ENCODE peak calls at places on chromosomes 12 and 14, in ten cellular contexts. One of them, this sample, is unnamed.

GRCh38 chr14:53902307-53902706 is 54.3 kb downstream of the BMP4 start:
- DNase-seq in frontal cortex: no peak
- DNase-seq in esophagus squamous epithelium: no peak
- DNase-seq in activated T-cell treated with anti-CD3 and anti-CD28 coated beads for 1 hour: no peak
- DNase-seq in omental fat pad: no peak
- DNase-seq in cardiac muscle cell: no peak
- DNase-seq in tibial artery: no peak
- DNase-seq in heart left ventricle: no peak
- DNase-seq in CD8-positive, alpha-beta T cell: no peak
- DNase-seq in cardiac fibroblast: no peak
- DNase-seq in this sample: no peak

GRCh38 chr12:47376937-47377336 is 297.2 kb upstream of the AMIGO2 start:
- DNase-seq in cardiac fibroblast: no peak
- DNase-seq in CD8-positive, alpha-beta T cell: no peak
- DNase-seq in activated T-cell treated with anti-CD3 and anti-CD28 coated beads for 1 hour: no peak
- DNase-seq in tibial artery: no peak
- DNase-seq in frontal cortex: no peak
- DNase-seq in heart left ventricle: no peak
- DNase-seq in omental fat pad: no peak
- DNase-seq in cardiac muscle cell: peak
- DNase-seq in esophagus squamous epithelium: no peak
- DNase-seq in this sample: no peak

GRCh38 chr14:104558231-104559042 is 21.1 kb upstream of the C14orf180 start:
- DNase-seq in tibial artery: no peak
- DNase-seq in esophagus squamous epithelium: no peak
- DNase-seq in frontal cortex: no peak
- DNase-seq in cardiac fibroblast: no peak
- DNase-seq in CD8-positive, alpha-beta T cell: no peak
- DNase-seq in omental fat pad: no peak
- DNase-seq in heart left ventricle: peak
- DNase-seq in activated T-cell treated with anti-CD3 and anti-CD28 coated beads for 1 hour: no peak
- DNase-seq in cardiac muscle cell: no peak
- DNase-seq in this sample: no peak

GRCh38 chr14:34179723-34180122 is 228.8 kb upstream of the EGLN3 start:
- DNase-seq in activated T-cell treated with anti-CD3 and anti-CD28 coated beads for 1 hour: no peak
- DNase-seq in cardiac fibroblast: no peak
- DNase-seq in frontal cortex: no peak
- DNase-seq in heart left ventricle: no peak
- DNase-seq in tibial artery: no peak
- DNase-seq in omental fat pad: no peak
- DNase-seq in CD8-positive, alpha-beta T cell: no peak
- DNase-seq in esophagus squamous epithelium: no peak
- DNase-seq in cardiac muscle cell: no peak
- DNase-seq in this sample: no peak

GRCh38 chr12:111429760-111430417 is 24.2 kb downstream of the SH2B3 start:
- DNase-seq in cardiac muscle cell: no peak
- DNase-seq in cardiac fibroblast: no peak
- DNase-seq in frontal cortex: no peak
- DNase-seq in heart left ventricle: no peak
- DNase-seq in esophagus squamous epithelium: no peak
- DNase-seq in tibial artery: no peak
- DNase-seq in CD8-positive, alpha-beta T cell: peak
- DNase-seq in activated T-cell treated with anti-CD3 and anti-CD28 coated beads for 1 hour: peak
- DNase-seq in omental fat pad: no peak
- DNase-seq in this sample: no peak

GRCh38 chr12:128792398-128792797 is 31.4 kb downstream of the SLC15A4 start:
- DNase-seq in heart left ventricle: peak
- DNase-seq in cardiac fibroblast: no peak
- DNase-seq in cardiac muscle cell: no peak
- DNase-seq in esophagus squamous epithelium: no peak
- DNase-seq in tibial artery: no peak
- DNase-seq in frontal cortex: no peak
- DNase-seq in activated T-cell treated with anti-CD3 and anti-CD28 coated beads for 1 hour: no peak
- DNase-seq in CD8-positive, alpha-beta T cell: no peak
- DNase-seq in omental fat pad: no peak
- DNase-seq in this sample: no peak

GRCh38 chr12:92233346-92234015 is 87.8 kb upstream of the BTG1 start:
- DNase-seq in esophagus squamous epithelium: no peak
- DNase-seq in activated T-cell treated with anti-CD3 and anti-CD28 coated beads for 1 hour: no peak
- DNase-seq in omental fat pad: no peak
- DNase-seq in CD8-positive, alpha-beta T cell: no peak
- DNase-seq in heart left ventricle: no peak
- DNase-seq in cardiac fibroblast: no peak
- DNase-seq in frontal cortex: no peak
- DNase-seq in tibial artery: no peak
- DNase-seq in cardiac muscle cell: no peak
- DNase-seq in this sample: no peak

GRCh38 chr12:19547258-19547657 is 108.0 kb downstream of the AEBP2 start:
- DNase-seq in cardiac muscle cell: peak
- DNase-seq in esophagus squamous epithelium: no peak
- DNase-seq in tibial artery: no peak
- DNase-seq in frontal cortex: no peak
- DNase-seq in omental fat pad: no peak
- DNase-seq in cardiac fibroblast: peak
- DNase-seq in activated T-cell treated with anti-CD3 and anti-CD28 coated beads for 1 hour: no peak
- DNase-seq in heart left ventricle: no peak
- DNase-seq in CD8-positive, alpha-beta T cell: no peak
- DNase-seq in this sample: no peak

GRCh38 chr12:64236549-64236948 is 14.5 kb upstream of the KICS2 start:
- DNase-seq in cardiac fibroblast: peak
- DNase-seq in cardiac muscle cell: peak
- DNase-seq in tibial artery: no peak
- DNase-seq in frontal cortex: no peak
- DNase-seq in heart left ventricle: no peak
- DNase-seq in omental fat pad: no peak
- DNase-seq in CD8-positive, alpha-beta T cell: no peak
- DNase-seq in activated T-cell treated with anti-CD3 and anti-CD28 coated beads for 1 hour: no peak
- DNase-seq in esophagus squamous epithelium: no peak
- DNase-seq in this sample: no peak

GRCh38 chr14:87230726-87231125 is 762.3 kb downstream of the GALC start:
- DNase-seq in frontal cortex: no peak
- DNase-seq in esophagus squamous epithelium: no peak
- DNase-seq in cardiac fibroblast: no peak
- DNase-seq in cardiac muscle cell: no peak
- DNase-seq in activated T-cell treated with anti-CD3 and anti-CD28 coated beads for 1 hour: no peak
- DNase-seq in CD8-positive, alpha-beta T cell: no peak
- DNase-seq in heart left ventricle: no peak
- DNase-seq in tibial artery: no peak
- DNase-seq in omental fat pad: no peak
- DNase-seq in this sample: no peak

GRCh38 chr14:60862283-60862682 is 118.6 kb downstream of the TRMT5 start:
- DNase-seq in tibial artery: peak
- DNase-seq in omental fat pad: no peak
- DNase-seq in cardiac fibroblast: peak
- DNase-seq in frontal cortex: no peak
- DNase-seq in activated T-cell treated with anti-CD3 and anti-CD28 coated beads for 1 hour: no peak
- DNase-seq in esophagus squamous epithelium: no peak
- DNase-seq in heart left ventricle: peak
- DNase-seq in CD8-positive, alpha-beta T cell: no peak
- DNase-seq in cardiac muscle cell: peak
- DNase-seq in this sample: no peak

GRCh38 chr14:58563981-58564380 is 73.8 kb upstream of the DACT1 start:
- DNase-seq in esophagus squamous epithelium: no peak
- DNase-seq in activated T-cell treated with anti-CD3 and anti-CD28 coated beads for 1 hour: no peak
- DNase-seq in tibial artery: no peak
- DNase-seq in frontal cortex: no peak
- DNase-seq in cardiac muscle cell: no peak
- DNase-seq in omental fat pad: no peak
- DNase-seq in CD8-positive, alpha-beta T cell: no peak
- DNase-seq in heart left ventricle: no peak
- DNase-seq in cardiac fibroblast: no peak
- DNase-seq in this sample: no peak

GRCh38 chr14:52080817-52081755 is 12.2 kb upstream of the NID2 start:
- DNase-seq in frontal cortex: no peak
- DNase-seq in activated T-cell treated with anti-CD3 and anti-CD28 coated beads for 1 hour: no peak
- DNase-seq in cardiac muscle cell: peak
- DNase-seq in omental fat pad: no peak
- DNase-seq in heart left ventricle: no peak
- DNase-seq in CD8-positive, alpha-beta T cell: no peak
- DNase-seq in tibial artery: no peak
- DNase-seq in esophagus squamous epithelium: no peak
- DNase-seq in cardiac fibroblast: peak
- DNase-seq in this sample: no peak

GRCh38 chr12:98973395-98973794 is 328.3 kb downstream of the APAF1 start:
- DNase-seq in frontal cortex: no peak
- DNase-seq in CD8-positive, alpha-beta T cell: no peak
- DNase-seq in heart left ventricle: no peak
- DNase-seq in cardiac fibroblast: peak
- DNase-seq in cardiac muscle cell: peak
- DNase-seq in tibial artery: no peak
- DNase-seq in activated T-cell treated with anti-CD3 and anti-CD28 coated beads for 1 hour: no peak
- DNase-seq in omental fat pad: no peak
- DNase-seq in esophagus squamous epithelium: no peak
- DNase-seq in this sample: no peak

GRCh38 chr14:32648434-32648833 is 290.2 kb upstream of the NPAS3 start:
- DNase-seq in activated T-cell treated with anti-CD3 and anti-CD28 coated beads for 1 hour: no peak
- DNase-seq in CD8-positive, alpha-beta T cell: no peak
- DNase-seq in frontal cortex: no peak
- DNase-seq in heart left ventricle: no peak
- DNase-seq in cardiac fibroblast: peak
- DNase-seq in tibial artery: no peak
- DNase-seq in omental fat pad: no peak
- DNase-seq in esophagus squamous epithelium: no peak
- DNase-seq in cardiac muscle cell: peak
- DNase-seq in this sample: no peak

GRCh38 chr12:80716711-80717469 is at the start of gene MYF5:
- DNase-seq in cardiac muscle cell: no peak
- DNase-seq in omental fat pad: no peak
- DNase-seq in activated T-cell treated with anti-CD3 and anti-CD28 coated beads for 1 hour: no peak
- DNase-seq in cardiac fibroblast: no peak
- DNase-seq in tibial artery: no peak
- DNase-seq in frontal cortex: no peak
- DNase-seq in heart left ventricle: no peak
- DNase-seq in esophagus squamous epithelium: no peak
- DNase-seq in CD8-positive, alpha-beta T cell: no peak
- DNase-seq in this sample: no peak

GRCh38 chr14:99511421-99512109 is 30.4 kb downstream of the CCNK start:
- DNase-seq in omental fat pad: no peak
- DNase-seq in activated T-cell treated with anti-CD3 and anti-CD28 coated beads for 1 hour: no peak
- DNase-seq in tibial artery: no peak
- DNase-seq in cardiac fibroblast: peak
- DNase-seq in esophagus squamous epithelium: no peak
- DNase-seq in CD8-positive, alpha-beta T cell: peak
- DNase-seq in heart left ventricle: peak
- DNase-seq in cardiac muscle cell: no peak
- DNase-seq in frontal cortex: no peak
- DNase-seq in this sample: no peak

GRCh38 chr14:97177635-97178034 is 380.5 kb downstream of the VRK1 start:
- DNase-seq in cardiac muscle cell: no peak
- DNase-seq in frontal cortex: no peak
- DNase-seq in heart left ventricle: no peak
- DNase-seq in activated T-cell treated with anti-CD3 and anti-CD28 coated beads for 1 hour: no peak
- DNase-seq in omental fat pad: no peak
- DNase-seq in CD8-positive, alpha-beta T cell: no peak
- DNase-seq in esophagus squamous epithelium: no peak
- DNase-seq in cardiac fibroblast: no peak
- DNase-seq in tibial artery: no peak
- DNase-seq in this sample: no peak

GRCh38 chr12:40587970-40588369 is 104.3 kb upstream of the CNTN1 start:
- DNase-seq in tibial artery: no peak
- DNase-seq in esophagus squamous epithelium: no peak
- DNase-seq in heart left ventricle: no peak
- DNase-seq in omental fat pad: no peak
- DNase-seq in frontal cortex: no peak
- DNase-seq in cardiac fibroblast: no peak
- DNase-seq in activated T-cell treated with anti-CD3 and anti-CD28 coated beads for 1 hour: no peak
- DNase-seq in CD8-positive, alpha-beta T cell: no peak
- DNase-seq in cardiac muscle cell: no peak
- DNase-seq in this sample: no peak

GRCh38 chr12:127401536-127401935 is 865.4 kb upstream of the TMEM132C start:
- DNase-seq in tibial artery: no peak
- DNase-seq in heart left ventricle: no peak
- DNase-seq in frontal cortex: no peak
- DNase-seq in cardiac fibroblast: no peak
- DNase-seq in esophagus squamous epithelium: no peak
- DNase-seq in activated T-cell treated with anti-CD3 and anti-CD28 coated beads for 1 hour: no peak
- DNase-seq in omental fat pad: no peak
- DNase-seq in CD8-positive, alpha-beta T cell: no peak
- DNase-seq in cardiac muscle cell: no peak
- DNase-seq in this sample: no peak

GRCh38 chr12:57475271-57476161 is 4.2 kb downstream of the ARHGAP9 start:
- DNase-seq in heart left ventricle: no peak
- DNase-seq in esophagus squamous epithelium: no peak
- DNase-seq in frontal cortex: peak
- DNase-seq in activated T-cell treated with anti-CD3 and anti-CD28 coated beads for 1 hour: no peak
- DNase-seq in omental fat pad: no peak
- DNase-seq in cardiac fibroblast: no peak
- DNase-seq in cardiac muscle cell: peak
- DNase-seq in CD8-positive, alpha-beta T cell: no peak
- DNase-seq in tibial artery: no peak
- DNase-seq in this sample: no peak

GRCh38 chr12:94089891-94090290 is 58.5 kb upstream of the PLXNC1 start:
- DNase-seq in activated T-cell treated with anti-CD3 and anti-CD28 coated beads for 1 hour: no peak
- DNase-seq in cardiac muscle cell: peak
- DNase-seq in esophagus squamous epithelium: no peak
- DNase-seq in tibial artery: no peak
- DNase-seq in omental fat pad: no peak
- DNase-seq in heart left ventricle: no peak
- DNase-seq in CD8-positive, alpha-beta T cell: no peak
- DNase-seq in frontal cortex: no peak
- DNase-seq in cardiac fibroblast: peak
- DNase-seq in this sample: no peak

GRCh38 chr14:97010491-97011160 is 213.4 kb downstream of the VRK1 start:
- DNase-seq in heart left ventricle: no peak
- DNase-seq in cardiac muscle cell: no peak
- DNase-seq in cardiac fibroblast: no peak
- DNase-seq in omental fat pad: no peak
- DNase-seq in tibial artery: no peak
- DNase-seq in frontal cortex: no peak
- DNase-seq in activated T-cell treated with anti-CD3 and anti-CD28 coated beads for 1 hour: no peak
- DNase-seq in CD8-positive, alpha-beta T cell: no peak
- DNase-seq in esophagus squamous epithelium: no peak
- DNase-seq in this sample: no peak

GRCh38 chr12:42094277-42094676 is 50.4 kb downstream of the GXYLT1 start:
- DNase-seq in cardiac muscle cell: peak
- DNase-seq in esophagus squamous epithelium: no peak
- DNase-seq in omental fat pad: no peak
- DNase-seq in cardiac fibroblast: peak
- DNase-seq in activated T-cell treated with anti-CD3 and anti-CD28 coated beads for 1 hour: no peak
- DNase-seq in frontal cortex: no peak
- DNase-seq in heart left ventricle: no peak
- DNase-seq in CD8-positive, alpha-beta T cell: no peak
- DNase-seq in tibial artery: no peak
- DNase-seq in this sample: no peak

GRCh38 chr12:84862190-84862589 is 50.4 kb downstream of the SLC6A15 start:
- DNase-seq in omental fat pad: no peak
- DNase-seq in esophagus squamous epithelium: no peak
- DNase-seq in cardiac fibroblast: no peak
- DNase-seq in activated T-cell treated with anti-CD3 and anti-CD28 coated beads for 1 hour: no peak
- DNase-seq in heart left ventricle: no peak
- DNase-seq in tibial artery: no peak
- DNase-seq in frontal cortex: no peak
- DNase-seq in CD8-positive, alpha-beta T cell: no peak
- DNase-seq in cardiac muscle cell: no peak
- DNase-seq in this sample: no peak

GRCh38 chr12:69988601-69989194 is 163.7 kb downstream of the MYRFL start:
- DNase-seq in omental fat pad: no peak
- DNase-seq in cardiac fibroblast: peak
- DNase-seq in CD8-positive, alpha-beta T cell: no peak
- DNase-seq in cardiac muscle cell: peak
- DNase-seq in heart left ventricle: no peak
- DNase-seq in frontal cortex: no peak
- DNase-seq in activated T-cell treated with anti-CD3 and anti-CD28 coated beads for 1 hour: no peak
- DNase-seq in esophagus squamous epithelium: no peak
- DNase-seq in tibial artery: no peak
- DNase-seq in this sample: no peak

GRCh38 chr12:89762498-89763170 is 54.0 kb upstream of the ATP2B1 start:
- DNase-seq in heart left ventricle: no peak
- DNase-seq in frontal cortex: no peak
- DNase-seq in tibial artery: no peak
- DNase-seq in activated T-cell treated with anti-CD3 and anti-CD28 coated beads for 1 hour: no peak
- DNase-seq in esophagus squamous epithelium: no peak
- DNase-seq in omental fat pad: no peak
- DNase-seq in cardiac muscle cell: no peak
- DNase-seq in CD8-positive, alpha-beta T cell: no peak
- DNase-seq in cardiac fibroblast: no peak
- DNase-seq in this sample: no peak

GRCh38 chr12:39032034-39032433 is 126.6 kb upstream of the CPNE8 start:
- DNase-seq in tibial artery: no peak
- DNase-seq in frontal cortex: no peak
- DNase-seq in cardiac muscle cell: no peak
- DNase-seq in activated T-cell treated with anti-CD3 and anti-CD28 coated beads for 1 hour: no peak
- DNase-seq in omental fat pad: no peak
- DNase-seq in CD8-positive, alpha-beta T cell: no peak
- DNase-seq in esophagus squamous epithelium: no peak
- DNase-seq in heart left ventricle: no peak
- DNase-seq in cardiac fibroblast: no peak
- DNase-seq in this sample: no peak